ENCODE peak calls at places on chromosomes 12 and 14, in nine cellular contexts. K is sigmoid colon, C is K562, I is lower leg skin, E is stomach, B is uterus, R is transverse colon, N is HCT116, T is prostate gland. H is an unnamed sample.

GRCh38 chr14:64879635-64880381 is at the start of gene SPTB:
- DNase-seq in N (no peak), B (peak), R (peak), K (no peak), I (peak), T (peak), E (peak), C (peak), H (peak)

GRCh38 chr12:19431407-19432308 is 7.6 kb upstream of the AEBP2 start:
- DNase-seq in T (peak), N (no peak), C (no peak), B (no peak), I (peak), E (no peak), R (no peak), K (no peak), H (no peak)

GRCh38 chr14:87260460-87260859 is 732.5 kb downstream of the GALC start:
- DNase-seq in C (no peak), N (no peak), T (no peak), I (no peak), K (no peak), E (no peak), R (no peak), B (no peak), H (no peak)

GRCh38 chr12:120089105-120089504 is 27.4 kb downstream of the RAB35 start:
- DNase-seq in I (no peak), C (no peak), B (no peak), T (no peak), K (no peak), N (no peak), R (no peak), E (no peak), H (no peak)

GRCh38 chr12:108837680-108838079 is 19.7 kb downstream of the SSH1 start:
- DNase-seq in C (no peak), K (no peak), N (no peak), E (no peak), B (no peak), I (no peak), R (no peak), T (no peak), H (no peak)

GRCh38 chr12:56129210-56129691 is 1.2 kb downstream of the ESYT1 start:
- DNase-seq in E (peak), B (peak), N (no peak), R (peak), T (peak), K (peak), I (peak), C (peak), H (peak)

GRCh38 chr12:79692860-79693605 is 2.3 kb upstream of the PAWR start:
- DNase-seq in R (no peak), T (no peak), E (no peak), K (no peak), C (no peak), N (no peak), I (no peak), B (no peak), H (no peak)

GRCh38 chr12:78970041-78970440 is 105.5 kb downstream of the SYT1 start:
- DNase-seq in R (no peak), E (no peak), I (no peak), K (no peak), B (no peak), N (no peak), T (no peak), C (no peak), H (no peak)

GRCh38 chr12:73065913-73066312 is 793.7 kb downstream of the TRHDE start:
- DNase-seq in B (no peak), C (no peak), I (no peak), R (no peak), K (no peak), N (no peak), E (no peak), T (no peak), H (no peak)

GRCh38 chr12:49369723-49370145 is 2.5 kb downstream of the SPATS2 start:
- DNase-seq in B (no peak), I (no peak), T (no peak), N (no peak), K (no peak), R (peak), E (peak), C (peak), H (peak)

GRCh38 chr14:86166541-86166940 is 636.6 kb downstream of the FLRT2 start:
- DNase-seq in I (no peak), R (no peak), T (no peak), E (no peak), C (no peak), K (no peak), N (no peak), B (no peak), H (no peak)

GRCh38 chr14:105151838-105152793 is 16.5 kb downstream of the JAG2 start:
- DNase-seq in K (no peak), I (no peak), C (no peak), N (no peak), E (no peak), B (no peak), T (no peak), R (no peak), H (no peak)

GRCh38 chr14:105151131-105151837 is 17.3 kb downstream of the JAG2 start:
- DNase-seq in B (no peak), T (no peak), R (no peak), K (no peak), N (no peak), I (no peak), E (no peak), C (no peak), H (no peak)

GRCh38 chr14:105150026-105150367 is 18.6 kb downstream of the JAG2 start:
- DNase-seq in E (no peak), N (no peak), K (no peak), I (no peak), T (no peak), C (no peak), R (no peak), B (no peak), H (no peak)

GRCh38 chr14:105149146-105149781 is 19.3 kb downstream of the JAG2 start:
- DNase-seq in K (no peak), I (no peak), B (no peak), E (no peak), T (no peak), R (no peak), N (no peak), C (no peak), H (no peak)

DNA sequence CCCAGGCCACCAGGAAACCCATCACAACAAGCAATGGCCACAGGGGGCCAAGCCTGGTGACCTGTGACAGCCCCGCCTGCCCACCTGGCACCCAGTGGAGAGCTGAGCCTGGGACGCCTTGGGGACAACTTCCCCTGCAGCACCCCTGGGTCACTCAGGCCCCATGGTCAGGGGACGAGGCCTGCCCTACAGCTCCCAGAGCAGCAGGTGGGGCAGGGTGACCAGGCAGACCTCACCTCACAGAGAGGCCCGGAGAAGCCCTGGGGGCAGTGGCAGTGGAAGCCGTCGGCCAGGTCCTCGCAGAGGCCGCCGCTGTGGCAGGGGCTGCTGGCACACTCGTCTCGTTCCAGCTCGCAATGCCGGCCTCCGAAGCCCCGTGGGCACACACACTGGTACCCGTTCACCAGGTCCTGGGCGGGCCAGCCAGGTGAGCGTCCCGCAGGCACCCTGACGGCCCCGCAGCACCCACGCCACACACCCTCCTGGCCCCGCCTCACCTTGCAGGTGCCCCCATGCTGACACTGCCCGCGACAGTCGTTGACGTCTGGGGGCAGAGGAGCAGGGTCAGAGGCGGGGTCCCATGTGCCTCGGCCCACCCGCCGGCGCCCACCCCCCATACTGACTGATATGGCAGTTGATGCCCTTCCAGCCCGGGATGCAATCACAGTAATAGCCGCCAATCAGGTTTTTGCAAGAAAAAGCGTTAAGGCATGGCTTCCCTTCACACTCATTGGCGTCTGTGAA is 18.0 kb downstream of the JAG2 start:
- DNase-seq in B (no peak), K (no peak), I (no peak), R (no peak), C (no peak), E (no peak), N (no peak), T (no peak), H (no peak)
- H3K4me3 ChIP-seq in B (no peak), K (no peak), I (no peak), R (no peak), C (no peak), E (no peak), N (no peak), T (no peak), H (no peak)

DNA sequence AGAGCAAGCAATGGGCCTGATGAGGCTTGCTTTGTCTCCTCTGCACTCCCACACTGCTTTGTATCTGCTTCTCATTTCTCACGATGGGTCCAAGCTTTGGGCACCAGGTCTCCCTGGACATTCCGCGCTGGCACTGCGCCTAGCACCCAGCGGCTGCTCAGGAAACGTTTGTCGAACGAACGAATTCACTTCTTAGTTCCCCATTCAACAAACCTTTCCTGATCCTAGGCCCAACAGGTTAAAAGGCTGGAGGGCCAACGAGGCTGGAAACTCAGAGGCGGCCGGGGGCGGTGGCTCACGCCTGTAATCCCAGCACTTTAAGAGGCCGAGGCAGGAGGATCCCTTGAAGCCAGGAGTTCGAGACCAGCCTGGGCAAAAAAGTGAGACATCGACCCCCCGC is 1.0 kb upstream of the GLRX5 start:
- DNase-seq in C (no peak), E (no peak), K (no peak), N (no peak), T (no peak), B (no peak), I (no peak), R (no peak), H (peak)
- TF ChIP-seq POLR2A in C (no peak), E (no peak), K (no peak), N (no peak), T (no peak), B (no peak), I (no peak), R (no peak), H (no peak)

GRCh38 chr12:119005832-119006360 is 24.6 kb downstream of the SRRM4 start:
- DNase-seq in R (no peak), B (no peak), T (no peak), E (no peak), N (no peak), I (no peak), K (no peak), C (no peak), H (no peak)

GRCh38 chr12:119012179-119012578 is 30.8 kb downstream of the SRRM4 start:
- DNase-seq in R (no peak), B (no peak), K (no peak), N (no peak), T (no peak), E (no peak), I (no peak), C (no peak), H (no peak)

GRCh38 chr12:119006749-119007148 is 25.4 kb downstream of the SRRM4 start:
- DNase-seq in I (no peak), R (no peak), N (no peak), B (no peak), C (no peak), T (no peak), K (no peak), E (no peak), H (no peak)

GRCh38 chr12:119011231-119011630 is 29.9 kb downstream of the SRRM4 start:
- DNase-seq in E (no peak), I (no peak), R (no peak), C (no peak), B (no peak), T (no peak), N (no peak), K (no peak), H (no peak)

DNA sequence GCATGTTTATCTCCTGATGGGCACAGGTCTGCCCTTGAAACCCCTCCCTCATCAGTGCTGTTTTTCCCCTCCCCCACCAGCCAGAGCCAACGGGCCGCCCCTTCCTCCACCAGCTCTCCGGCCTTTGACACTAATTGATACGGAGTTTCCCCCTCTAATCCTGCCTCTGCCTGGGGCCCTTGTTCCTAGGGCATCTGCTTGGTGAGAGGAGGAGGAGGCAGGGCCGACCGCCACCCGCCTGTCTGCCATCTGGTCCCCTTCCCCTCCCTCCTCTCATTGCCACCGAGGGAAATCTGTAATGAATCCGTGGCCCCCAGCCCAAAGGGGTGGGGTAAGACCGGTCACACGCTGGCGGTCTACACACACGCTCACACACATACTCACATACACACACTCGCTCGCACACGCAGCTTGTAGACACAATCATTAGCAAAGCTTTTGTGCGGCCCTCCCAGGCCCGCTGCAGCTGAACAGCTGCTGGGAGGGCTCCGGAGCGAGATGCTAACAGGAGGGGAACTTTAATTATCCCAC is 27.4 kb downstream of the SRRM4 start:
- DNase-seq in I (no peak), E (peak), B (no peak), K (no peak), R (no peak), N (no peak), C (no peak), T (no peak), H (no peak)
- H3K4me3 ChIP-seq in I (no peak), E (no peak), B (no peak), K (no peak), R (no peak), N (no peak), C (no peak), T (no peak), H (no peak)

GRCh38 chr14:101754893-101755292 is 6.6 kb upstream of the PPP2R5C start:
- DNase-seq in N (no peak), K (no peak), R (no peak), E (no peak), I (peak), B (no peak), C (no peak), T (no peak), H (no peak)

GRCh38 chr14:101758913-101759593 is 2.5 kb upstream of the PPP2R5C start:
- DNase-seq in T (no peak), B (no peak), R (no peak), I (peak), N (no peak), C (no peak), E (no peak), K (no peak), H (no peak)

GRCh38 chr14:101757839-101758211 is 3.7 kb upstream of the PPP2R5C start:
- DNase-seq in C (no peak), I (peak), K (no peak), T (no peak), E (no peak), N (no peak), B (no peak), R (no peak), H (no peak)

GRCh38 chr14:101757064-101757838 is 4.3 kb upstream of the PPP2R5C start:
- DNase-seq in E (no peak), R (no peak), B (no peak), N (no peak), I (peak), T (no peak), K (no peak), C (no peak), H (no peak)

GRCh38 chr14:101755591-101756324 is 5.8 kb upstream of the PPP2R5C start:
- DNase-seq in B (no peak), E (no peak), T (no peak), C (no peak), K (no peak), I (peak), R (no peak), N (no peak), H (no peak)
- TF ChIP-seq POLR2A in B (no peak), E (no peak), T (no peak), C (no peak), K (no peak), I (no peak), R (no peak), N (no peak), H (no peak)